ENCODE peak calls at places on chromosomes 5 and 9, in nine cellular contexts. One of them, this sample, is unnamed.

GRCh38 chr5:97131139-97131710 is 11.2 kb downstream of the LIX1 start:
- DNase-seq in retina: no peak
- DNase-seq in NAMALWA: no peak
- DNase-seq in stimulated activated CD4-positive, alpha-beta T cell treated with anti-CD3 and anti-CD28 coated beads, Interleukin-2, amount 100 ng/mL, for 48 hours: no peak
- DNase-seq in NCI-H2029: no peak
- DNase-seq in activated CD4-positive, alpha-beta memory T cell treated with anti-CD3 and anti-CD28 coated beads for 36 hours: no peak
- DNase-seq in head of caudate nucleus: no peak
- DNase-seq in left ventricle myocardium superior: no peak
- DNase-seq in lower leg skin: no peak
- DNase-seq in this sample: no peak

GRCh38 chr9:110007477-110008270 is 200.3 kb downstream of the C9orf152 start:
- DNase-seq in retina: no peak
- DNase-seq in NAMALWA: no peak
- DNase-seq in head of caudate nucleus: no peak
- DNase-seq in left ventricle myocardium superior: no peak
- DNase-seq in stimulated activated CD4-positive, alpha-beta T cell treated with anti-CD3 and anti-CD28 coated beads, Interleukin-2, amount 100 ng/mL, for 48 hours: no peak
- DNase-seq in NCI-H2029: no peak
- DNase-seq in lower leg skin: no peak
- DNase-seq in activated CD4-positive, alpha-beta memory T cell treated with anti-CD3 and anti-CD28 coated beads for 36 hours: no peak
- DNase-seq in this sample: no peak

GRCh38 chr5:9507974-9508373 is 37.9 kb downstream of the SEMA5A start:
- DNase-seq in stimulated activated CD4-positive, alpha-beta T cell treated with anti-CD3 and anti-CD28 coated beads, Interleukin-2, amount 100 ng/mL, for 48 hours: no peak
- DNase-seq in left ventricle myocardium superior: no peak
- DNase-seq in head of caudate nucleus: no peak
- DNase-seq in lower leg skin: no peak
- DNase-seq in retina: no peak
- DNase-seq in NCI-H2029: no peak
- DNase-seq in activated CD4-positive, alpha-beta memory T cell treated with anti-CD3 and anti-CD28 coated beads for 36 hours: no peak
- DNase-seq in NAMALWA: no peak
- DNase-seq in this sample: no peak

GRCh38 chr9:79134654-79135053 is 437.1 kb upstream of the TLE4 start:
- DNase-seq in retina: no peak
- DNase-seq in activated CD4-positive, alpha-beta memory T cell treated with anti-CD3 and anti-CD28 coated beads for 36 hours: no peak
- DNase-seq in stimulated activated CD4-positive, alpha-beta T cell treated with anti-CD3 and anti-CD28 coated beads, Interleukin-2, amount 100 ng/mL, for 48 hours: no peak
- DNase-seq in lower leg skin: no peak
- DNase-seq in head of caudate nucleus: no peak
- DNase-seq in NAMALWA: peak; percentile 26
- DNase-seq in NCI-H2029: no peak
- DNase-seq in left ventricle myocardium superior: no peak
- DNase-seq in this sample: no peak

GRCh38 chr9:101486693-101487442 is 46.8 kb upstream of the RNF20 start:
- DNase-seq in NCI-H2029: no peak
- DNase-seq in NAMALWA: no peak
- DNase-seq in stimulated activated CD4-positive, alpha-beta T cell treated with anti-CD3 and anti-CD28 coated beads, Interleukin-2, amount 100 ng/mL, for 48 hours: no peak
- DNase-seq in lower leg skin: peak; percentile 91
- DNase-seq in retina: peak; percentile 94
- DNase-seq in activated CD4-positive, alpha-beta memory T cell treated with anti-CD3 and anti-CD28 coated beads for 36 hours: peak; percentile 22
- DNase-seq in left ventricle myocardium superior: peak; percentile 73
- DNase-seq in head of caudate nucleus: peak; percentile 76
- DNase-seq in this sample: peak; percentile 34

GRCh38 chr9:27665121-27665520 is 91.8 kb upstream of the C9orf72 start:
- DNase-seq in activated CD4-positive, alpha-beta memory T cell treated with anti-CD3 and anti-CD28 coated beads for 36 hours: no peak
- DNase-seq in lower leg skin: no peak
- DNase-seq in head of caudate nucleus: no peak
- DNase-seq in NCI-H2029: no peak
- DNase-seq in left ventricle myocardium superior: no peak
- DNase-seq in retina: no peak
- DNase-seq in stimulated activated CD4-positive, alpha-beta T cell treated with anti-CD3 and anti-CD28 coated beads, Interleukin-2, amount 100 ng/mL, for 48 hours: no peak
- DNase-seq in NAMALWA: no peak
- DNase-seq in this sample: no peak

GRCh38 chr5:54646285-54647101 is 128.9 kb downstream of the SNX18 start:
- DNase-seq in NCI-H2029: peak; percentile 84
- DNase-seq in head of caudate nucleus: peak; percentile 26
- DNase-seq in left ventricle myocardium superior: peak; percentile 90
- DNase-seq in lower leg skin: peak; percentile 94
- DNase-seq in retina: peak; percentile 23
- DNase-seq in stimulated activated CD4-positive, alpha-beta T cell treated with anti-CD3 and anti-CD28 coated beads, Interleukin-2, amount 100 ng/mL, for 48 hours: peak; percentile 46
- DNase-seq in activated CD4-positive, alpha-beta memory T cell treated with anti-CD3 and anti-CD28 coated beads for 36 hours: peak; percentile 85
- DNase-seq in NAMALWA: peak; percentile 88
- DNase-seq in this sample: peak; percentile 7

GRCh38 chr5:175487514-175488222 is 9.3 kb downstream of the SFXN1 start:
- DNase-seq in retina: no peak
- DNase-seq in NAMALWA: no peak
- DNase-seq in lower leg skin: no peak
- DNase-seq in NCI-H2029: no peak
- DNase-seq in left ventricle myocardium superior: no peak
- DNase-seq in activated CD4-positive, alpha-beta memory T cell treated with anti-CD3 and anti-CD28 coated beads for 36 hours: no peak
- DNase-seq in stimulated activated CD4-positive, alpha-beta T cell treated with anti-CD3 and anti-CD28 coated beads, Interleukin-2, amount 100 ng/mL, for 48 hours: no peak
- DNase-seq in head of caudate nucleus: no peak
- DNase-seq in this sample: no peak

GRCh38 chr5:123700624-123701023 is 188.6 kb downstream of the CSNK1G3 start:
- DNase-seq in retina: no peak
- DNase-seq in lower leg skin: no peak
- DNase-seq in activated CD4-positive, alpha-beta memory T cell treated with anti-CD3 and anti-CD28 coated beads for 36 hours: no peak
- DNase-seq in stimulated activated CD4-positive, alpha-beta T cell treated with anti-CD3 and anti-CD28 coated beads, Interleukin-2, amount 100 ng/mL, for 48 hours: no peak
- DNase-seq in left ventricle myocardium superior: no peak
- DNase-seq in head of caudate nucleus: no peak
- DNase-seq in NCI-H2029: peak; percentile 19
- DNase-seq in NAMALWA: no peak
- DNase-seq in this sample: no peak

GRCh38 chr5:102421647-102422046 is 77.2 kb downstream of the SLCO6A1 start:
- DNase-seq in lower leg skin: no peak
- DNase-seq in left ventricle myocardium superior: peak; percentile 21
- DNase-seq in activated CD4-positive, alpha-beta memory T cell treated with anti-CD3 and anti-CD28 coated beads for 36 hours: no peak
- DNase-seq in NCI-H2029: peak; percentile 69
- DNase-seq in retina: no peak
- DNase-seq in NAMALWA: no peak
- DNase-seq in stimulated activated CD4-positive, alpha-beta T cell treated with anti-CD3 and anti-CD28 coated beads, Interleukin-2, amount 100 ng/mL, for 48 hours: no peak
- DNase-seq in head of caudate nucleus: peak; percentile 2
- DNase-seq in this sample: no peak

GRCh38 chr5:18305288-18305899 is 671.1 kb downstream of the TAF11L14 start:
- DNase-seq in left ventricle myocardium superior: no peak
- DNase-seq in NCI-H2029: no peak
- DNase-seq in lower leg skin: no peak
- DNase-seq in NAMALWA: peak; percentile 51
- DNase-seq in head of caudate nucleus: no peak
- DNase-seq in retina: peak; percentile 52
- DNase-seq in stimulated activated CD4-positive, alpha-beta T cell treated with anti-CD3 and anti-CD28 coated beads, Interleukin-2, amount 100 ng/mL, for 48 hours: no peak
- DNase-seq in activated CD4-positive, alpha-beta memory T cell treated with anti-CD3 and anti-CD28 coated beads for 36 hours: no peak
- DNase-seq in this sample: no peak

GRCh38 chr5:181215997-181216982 is 6.8 kb upstream of the TRIM41 start:
- DNase-seq in NAMALWA: peak; percentile 82
- DNase-seq in head of caudate nucleus: no peak
- DNase-seq in stimulated activated CD4-positive, alpha-beta T cell treated with anti-CD3 and anti-CD28 coated beads, Interleukin-2, amount 100 ng/mL, for 48 hours: no peak
- DNase-seq in activated CD4-positive, alpha-beta memory T cell treated with anti-CD3 and anti-CD28 coated beads for 36 hours: peak; percentile 59
- DNase-seq in retina: no peak
- DNase-seq in left ventricle myocardium superior: no peak
- DNase-seq in NCI-H2029: no peak
- DNase-seq in lower leg skin: no peak
- DNase-seq in this sample: no peak

GRCh38 chr9:95070549-95071021 is 246.9 kb downstream of the FANCC start:
- DNase-seq in stimulated activated CD4-positive, alpha-beta T cell treated with anti-CD3 and anti-CD28 coated beads, Interleukin-2, amount 100 ng/mL, for 48 hours: no peak
- DNase-seq in NAMALWA: no peak
- DNase-seq in left ventricle myocardium superior: peak; percentile 52
- DNase-seq in NCI-H2029: no peak
- DNase-seq in lower leg skin: peak; percentile 69
- DNase-seq in head of caudate nucleus: no peak
- DNase-seq in activated CD4-positive, alpha-beta memory T cell treated with anti-CD3 and anti-CD28 coated beads for 36 hours: no peak
- DNase-seq in retina: no peak
- DNase-seq in this sample: no peak

GRCh38 chr9:124018731-124019697 is 7.4 kb downstream of the LHX2 start:
- DNase-seq in head of caudate nucleus: no peak
- DNase-seq in NCI-H2029: no peak
- DNase-seq in left ventricle myocardium superior: no peak
- DNase-seq in NAMALWA: no peak
- DNase-seq in stimulated activated CD4-positive, alpha-beta T cell treated with anti-CD3 and anti-CD28 coated beads, Interleukin-2, amount 100 ng/mL, for 48 hours: no peak
- DNase-seq in retina: peak; percentile 59
- DNase-seq in lower leg skin: no peak
- DNase-seq in activated CD4-positive, alpha-beta memory T cell treated with anti-CD3 and anti-CD28 coated beads for 36 hours: no peak
- DNase-seq in this sample: no peak

GRCh38 chr5:113663879-113664278 is 150.4 kb downstream of the YTHDC2 start:
- DNase-seq in left ventricle myocardium superior: peak; percentile 64
- DNase-seq in NCI-H2029: no peak
- DNase-seq in head of caudate nucleus: no peak
- DNase-seq in stimulated activated CD4-positive, alpha-beta T cell treated with anti-CD3 and anti-CD28 coated beads, Interleukin-2, amount 100 ng/mL, for 48 hours: peak; percentile 28
- DNase-seq in activated CD4-positive, alpha-beta memory T cell treated with anti-CD3 and anti-CD28 coated beads for 36 hours: peak; percentile 45
- DNase-seq in NAMALWA: peak; percentile 49
- DNase-seq in retina: no peak
- DNase-seq in lower leg skin: no peak
- DNase-seq in this sample: no peak

GRCh38 chr5:71836084-71836483 is 117.0 kb downstream of the CARTPT start:
- DNase-seq in NCI-H2029: no peak
- DNase-seq in stimulated activated CD4-positive, alpha-beta T cell treated with anti-CD3 and anti-CD28 coated beads, Interleukin-2, amount 100 ng/mL, for 48 hours: no peak
- DNase-seq in NAMALWA: peak; percentile 4
- DNase-seq in lower leg skin: no peak
- DNase-seq in left ventricle myocardium superior: no peak
- DNase-seq in head of caudate nucleus: no peak
- DNase-seq in retina: no peak
- DNase-seq in activated CD4-positive, alpha-beta memory T cell treated with anti-CD3 and anti-CD28 coated beads for 36 hours: no peak
- DNase-seq in this sample: no peak

GRCh38 chr5:14218897-14219573 is 75.9 kb downstream of the TRIO start:
- DNase-seq in lower leg skin: no peak
- DNase-seq in stimulated activated CD4-positive, alpha-beta T cell treated with anti-CD3 and anti-CD28 coated beads, Interleukin-2, amount 100 ng/mL, for 48 hours: no peak
- DNase-seq in left ventricle myocardium superior: peak; percentile 52
- DNase-seq in NCI-H2029: no peak
- DNase-seq in NAMALWA: no peak
- DNase-seq in retina: no peak
- DNase-seq in head of caudate nucleus: no peak
- DNase-seq in activated CD4-positive, alpha-beta memory T cell treated with anti-CD3 and anti-CD28 coated beads for 36 hours: no peak
- DNase-seq in this sample: no peak

GRCh38 chr5:34627794-34628193 is 28.3 kb upstream of the RAI14 start:
- DNase-seq in retina: no peak
- DNase-seq in lower leg skin: no peak
- DNase-seq in NAMALWA: no peak
- DNase-seq in head of caudate nucleus: no peak
- DNase-seq in NCI-H2029: no peak
- DNase-seq in stimulated activated CD4-positive, alpha-beta T cell treated with anti-CD3 and anti-CD28 coated beads, Interleukin-2, amount 100 ng/mL, for 48 hours: no peak
- DNase-seq in activated CD4-positive, alpha-beta memory T cell treated with anti-CD3 and anti-CD28 coated beads for 36 hours: no peak
- DNase-seq in left ventricle myocardium superior: no peak
- DNase-seq in this sample: no peak

GRCh38 chr9:99093492-99093791 is 11.5 kb upstream of the TGFBR1 start:
- DNase-seq in activated CD4-positive, alpha-beta memory T cell treated with anti-CD3 and anti-CD28 coated beads for 36 hours: peak; percentile 74
- DNase-seq in NAMALWA: no peak
- DNase-seq in left ventricle myocardium superior: no peak
- DNase-seq in lower leg skin: no peak
- DNase-seq in NCI-H2029: no peak
- DNase-seq in head of caudate nucleus: no peak
- DNase-seq in retina: no peak
- DNase-seq in stimulated activated CD4-positive, alpha-beta T cell treated with anti-CD3 and anti-CD28 coated beads, Interleukin-2, amount 100 ng/mL, for 48 hours: no peak
- DNase-seq in this sample: no peak

This sample was measured in DMS79.